ENCODE peak calls at places on chromosomes 11 and 22, in four cellular contexts. One of them, this sample, is unnamed.

GRCh38 chr11:119323532-119324033 is 6.7 kb upstream of the MCAM start:
- DNase-seq in GM12878: peak; percentile 37
- DNase-seq in HepG2: peak; percentile 46
- DNase-seq in A549: no peak
- DNase-seq in this sample: peak; percentile 86

GRCh38 chr22:25437414-25438160 is 126.9 kb upstream of the GRK3 start:
- DNase-seq in HepG2: no peak
- DNase-seq in GM12878: no peak
- DNase-seq in A549: no peak
- DNase-seq in this sample: no peak

GRCh38 chr11:110971110-110971509 is 258.9 kb upstream of the ARHGAP20 start:
- DNase-seq in HepG2: no peak
- DNase-seq in A549: no peak
- DNase-seq in GM12878: no peak
- DNase-seq in this sample: no peak

GRCh38 chr11:57901756-57902155 is 121.9 kb upstream of the OR9Q1 start:
- DNase-seq in A549: no peak
- DNase-seq in GM12878: no peak
- DNase-seq in HepG2: no peak
- DNase-seq in this sample: no peak

GRCh38 chr11:94417386-94417987 is 16.3 kb upstream of the GPR83 start:
- DNase-seq in HepG2: peak; percentile 25
- DNase-seq in GM12878: no peak
- DNase-seq in A549: no peak
- DNase-seq in this sample: peak; percentile 26

GRCh38 chr11:111521132-111521531 is 6.6 kb downstream of the HOATZ start:
- DNase-seq in GM12878: no peak
- DNase-seq in A549: no peak
- DNase-seq in HepG2: no peak
- DNase-seq in this sample: no peak

GRCh38 chr22:49976439-49977175 is 16.0 kb downstream of the PIM3 start:
- DNase-seq in HepG2: no peak
- DNase-seq in A549: no peak
- DNase-seq in GM12878: peak; percentile 67
- DNase-seq in this sample: peak; percentile 28

GRCh38 chr11:108790501-108791299 is 125.8 kb downstream of the DDX10 start:
- DNase-seq in GM12878: peak; percentile 8
- DNase-seq in HepG2: no peak
- DNase-seq in A549: no peak
- DNase-seq in this sample: no peak

GRCh38 chr11:606245-606644 is 9.5 kb downstream of the IRF7 start:
- DNase-seq in GM12878: no peak
- DNase-seq in A549: no peak
- DNase-seq in HepG2: no peak
- DNase-seq in this sample: peak; percentile 92

GRCh38 chr11:118851970-118852369 is 31.7 kb upstream of the CXCR5 start:
- DNase-seq in GM12878: peak; percentile 51
- DNase-seq in HepG2: no peak
- DNase-seq in A549: no peak
- DNase-seq in this sample: no peak

GRCh38 chr11:125441648-125442410 is 54.2 kb downstream of the FEZ1 start:
- DNase-seq in HepG2: no peak
- DNase-seq in GM12878: no peak
- DNase-seq in A549: no peak
- DNase-seq in this sample: no peak

GRCh38 chr11:111378773-111379499 is at the start of gene POU2AF1:
- DNase-seq in A549: no peak
- DNase-seq in GM12878: peak; percentile 82
- DNase-seq in HepG2: no peak
- DNase-seq in this sample: no peak

GRCh38 chr11:70067591-70068341 is 10.4 kb upstream of the ANO1 start:
- DNase-seq in GM12878: no peak
- DNase-seq in HepG2: no peak
- DNase-seq in A549: no peak
- DNase-seq in this sample: peak; percentile 30

GRCh38 chr11:69682681-69683326 is 7.7 kb upstream of the LTO1 start:
- DNase-seq in GM12878: no peak
- DNase-seq in A549: no peak
- DNase-seq in HepG2: no peak
- DNase-seq in this sample: no peak

GRCh38 chr11:86565787-86566186 is 106.6 kb downstream of the ME3 start:
- DNase-seq in HepG2: no peak
- DNase-seq in GM12878: no peak
- DNase-seq in A549: no peak
- DNase-seq in this sample: no peak

GRCh38 chr22:25875461-25875860 is 133.5 kb downstream of the MYO18B start:
- DNase-seq in GM12878: no peak
- DNase-seq in A549: no peak
- DNase-seq in HepG2: no peak
- DNase-seq in this sample: no peak

GRCh38 chr22:31818481-31819392 is 64.9 kb downstream of the DEPDC5 start:
- DNase-seq in HepG2: no peak
- DNase-seq in A549: no peak
- DNase-seq in GM12878: no peak
- DNase-seq in this sample: no peak

GRCh38 chr22:33247758-33248157 is 189.6 kb upstream of the SYN3 start:
- DNase-seq in HepG2: no peak
- DNase-seq in GM12878: peak; percentile 81
- DNase-seq in A549: no peak
- DNase-seq in this sample: no peak

GRCh38 chr11:7683571-7683970 is 10.3 kb upstream of the CYB5R2 start:
- DNase-seq in A549: no peak
- DNase-seq in HepG2: no peak
- DNase-seq in GM12878: no peak
- DNase-seq in this sample: no peak

GRCh38 chr22:19361501-19362103 is 69.9 kb downstream of the HIRA start:
- DNase-seq in HepG2: no peak
- DNase-seq in GM12878: peak; percentile 82
- DNase-seq in A549: no peak
- DNase-seq in this sample: no peak

GRCh38 chr11:96122601-96123044 is 198.7 kb upstream of the MTMR2 start:
- DNase-seq in GM12878: no peak
- DNase-seq in A549: no peak
- DNase-seq in HepG2: no peak
- DNase-seq in this sample: no peak

GRCh38 chr11:22787565-22788162 is 41.9 kb downstream of the SVIP start:
- DNase-seq in A549: peak; percentile 8
- DNase-seq in GM12878: no peak
- DNase-seq in HepG2: peak; percentile 45
- DNase-seq in this sample: peak; percentile 46

GRCh38 chr11:132115454-132115853 is 745.0 kb downstream of the NTM start:
- DNase-seq in GM12878: no peak
- DNase-seq in HepG2: no peak
- DNase-seq in A549: no peak
- DNase-seq in this sample: no peak

GRCh38 chr22:30044369-30044768 is 35.9 kb upstream of the HORMAD2 start:
- DNase-seq in GM12878: no peak
- DNase-seq in A549: no peak
- DNase-seq in HepG2: peak; percentile 34
- DNase-seq in this sample: peak; percentile 45

GRCh38 chr22:28018461-28018927 is 99.4 kb upstream of the PITPNB start:
- DNase-seq in HepG2: no peak
- DNase-seq in A549: no peak
- DNase-seq in GM12878: no peak
- DNase-seq in this sample: no peak

GRCh38 chr22:21947040-21948014 is 5.3 kb downstream of the PPM1F start:
- DNase-seq in HepG2: peak; percentile 27
- DNase-seq in A549: no peak
- DNase-seq in GM12878: no peak
- DNase-seq in this sample: peak; percentile 57

GRCh38 chr11:15969701-15970329 is 386.5 kb downstream of the SOX6 start:
- DNase-seq in HepG2: no peak
- DNase-seq in A549: no peak
- DNase-seq in GM12878: peak; percentile 35
- DNase-seq in this sample: no peak

GRCh38 chr11:113649311-113649710 is 56.8 kb downstream of the TMPRSS5 start:
- DNase-seq in GM12878: no peak
- DNase-seq in A549: no peak
- DNase-seq in HepG2: no peak
- DNase-seq in this sample: no peak

GRCh38 chr22:22802346-22802970 is 85.2 kb upstream of the IGLL5 start:
- DNase-seq in HepG2: no peak
- DNase-seq in A549: no peak
- DNase-seq in GM12878: no peak
- DNase-seq in this sample: no peak

GRCh38 chr11:66332371-66333219 is 3.6 kb downstream of the RIN1 start:
- DNase-seq in A549: no peak
- DNase-seq in GM12878: no peak
- DNase-seq in HepG2: no peak
- DNase-seq in this sample: peak; percentile 12

GRCh38 chr11:119377112-119377901 is 4.2 kb downstream of the USP2 start:
- DNase-seq in HepG2: no peak
- DNase-seq in GM12878: no peak
- DNase-seq in A549: no peak
- DNase-seq in this sample: peak; percentile 8

GRCh38 chr11:130474637-130475400 is 26.4 kb downstream of the ADAMTS15 start:
- DNase-seq in GM12878: no peak
- DNase-seq in HepG2: no peak
- DNase-seq in A549: no peak
- DNase-seq in this sample: peak; percentile 9

GRCh38 chr11:100525197-100525596 is 161.9 kb upstream of the ARHGAP42 start:
- DNase-seq in A549: no peak
- DNase-seq in HepG2: no peak
- DNase-seq in GM12878: no peak
- DNase-seq in this sample: no peak

GRCh38 chr11:100525635-100526034 is 161.5 kb upstream of the ARHGAP42 start:
- DNase-seq in A549: no peak
- DNase-seq in GM12878: no peak
- DNase-seq in HepG2: no peak
- DNase-seq in this sample: no peak

DNA sequence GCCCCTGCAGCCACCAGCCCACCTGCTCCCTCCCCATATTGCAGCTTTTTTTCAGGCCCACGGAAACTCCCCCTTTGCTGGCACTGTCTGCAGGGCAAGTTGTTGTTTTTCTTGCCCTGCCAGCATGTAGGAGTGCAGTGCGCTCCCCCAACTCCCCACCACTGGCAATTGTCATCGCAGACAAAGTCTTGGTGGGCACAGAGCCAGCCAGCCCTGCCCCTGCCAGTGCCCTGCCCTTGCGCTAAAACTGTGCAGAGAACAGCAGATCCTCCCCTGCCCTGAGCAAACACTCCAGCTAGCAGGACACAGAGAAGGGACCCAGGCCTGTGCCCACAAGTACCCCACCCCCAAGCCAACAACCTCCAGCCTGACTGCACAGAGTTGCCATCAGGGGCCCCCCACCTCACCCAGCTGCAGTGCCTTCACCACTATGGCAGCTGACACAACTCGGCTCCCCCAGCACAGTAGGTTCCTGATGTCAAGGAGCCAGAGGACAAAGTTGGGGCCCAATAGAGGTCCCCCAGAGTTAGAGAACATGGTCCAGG is 158.1 kb upstream of the ARHGAP42 start:
- DNase-seq in HepG2: no peak
- DNase-seq in A549: no peak
- DNase-seq in GM12878: no peak
- DNase-seq in this sample: no peak
- TF ChIP-seq PBX3 in HepG2: no peak
- TF ChIP-seq PBX3 in A549: no peak
- TF ChIP-seq PBX3 in GM12878: no peak
- TF ChIP-seq PBX3 in this sample: no peak

GRCh38 chr11:64725601-64726139 is 2.7 kb upstream of the NRXN2 start:
- DNase-seq in GM12878: no peak
- DNase-seq in A549: no peak
- DNase-seq in HepG2: no peak
- DNase-seq in this sample: no peak

GRCh38 chr11:64722141-64723050 is 601 bp downstream of the NRXN2 start:
- DNase-seq in A549: no peak
- DNase-seq in HepG2: no peak
- DNase-seq in GM12878: no peak
- DNase-seq in this sample: peak; percentile 72

GRCh38 chr11:64724863-64725535 is 2.0 kb upstream of the NRXN2 start:
- DNase-seq in A549: no peak
- DNase-seq in GM12878: no peak
- DNase-seq in HepG2: peak; percentile 56
- DNase-seq in this sample: no peak

GRCh38 chr11:64723117-64723906 is at the start of gene NRXN2:
- DNase-seq in A549: peak; percentile 98
- DNase-seq in HepG2: peak; percentile 34
- DNase-seq in GM12878: peak; percentile 48
- DNase-seq in this sample: peak; percentile 97

GRCh38 chr11:64723907-64724862 is 1.2 kb upstream of the NRXN2 start:
- DNase-seq in A549: no peak
- DNase-seq in GM12878: no peak
- DNase-seq in HepG2: no peak
- DNase-seq in this sample: peak; percentile 62
- TF ChIP-seq PBX3 in A549: no peak
- TF ChIP-seq PBX3 in GM12878: no peak
- TF ChIP-seq PBX3 in HepG2: no peak
- TF ChIP-seq PBX3 in this sample: no peak

DNA sequence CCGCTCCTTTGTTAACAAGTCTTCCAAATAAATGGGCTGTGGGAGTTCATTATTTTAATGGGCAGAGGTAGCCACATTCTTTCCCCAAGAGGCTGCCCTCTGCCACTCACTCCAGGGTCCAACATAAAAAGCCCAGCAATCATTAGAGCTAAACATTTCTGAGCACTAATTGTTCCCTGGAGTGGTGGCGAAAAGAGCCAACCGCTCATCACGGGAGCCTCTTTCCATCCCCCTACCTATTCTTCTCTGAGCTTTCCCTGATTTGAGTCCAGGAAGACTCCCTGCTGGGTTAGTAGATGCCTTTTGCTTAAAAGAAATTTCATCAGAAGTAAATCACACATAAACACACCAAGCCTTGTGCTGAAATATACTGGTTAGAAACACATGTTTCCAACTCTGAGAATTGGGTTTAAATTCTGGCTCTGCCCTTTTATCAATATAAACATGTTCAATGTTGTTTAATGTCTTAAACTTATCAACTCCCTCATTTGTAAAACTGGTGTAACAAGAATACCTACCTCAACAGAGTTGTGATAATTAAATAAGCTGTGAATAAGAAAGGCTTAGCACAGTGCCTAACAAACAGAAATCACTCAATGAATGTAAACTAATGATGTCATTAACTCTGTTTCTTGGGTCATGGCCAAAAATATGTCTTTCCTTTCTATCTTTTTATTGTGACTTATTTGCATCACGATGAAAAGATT is at the start of gene OR5A2:
- DNase-seq in HepG2: no peak
- DNase-seq in A549: no peak
- DNase-seq in GM12878: no peak
- DNase-seq in this sample: no peak
- TF ChIP-seq PBX3 in HepG2: no peak
- TF ChIP-seq PBX3 in A549: no peak
- TF ChIP-seq PBX3 in GM12878: no peak
- TF ChIP-seq PBX3 in this sample: no peak

GRCh38 chr22:46443850-46444389 is 93.5 kb downstream of the CELSR1 start:
- DNase-seq in HepG2: peak; percentile 21
- DNase-seq in GM12878: no peak
- DNase-seq in A549: no peak
- DNase-seq in this sample: no peak
- TF ChIP-seq PBX3 in HepG2: no peak
- TF ChIP-seq PBX3 in GM12878: no peak
- TF ChIP-seq PBX3 in A549: no peak
- TF ChIP-seq PBX3 in this sample: no peak

GRCh38 chr11:71097506-71098240 is 154.7 kb downstream of the SHANK2 start:
- DNase-seq in GM12878: no peak
- DNase-seq in HepG2: no peak
- DNase-seq in A549: no peak
- DNase-seq in this sample: no peak
- TF ChIP-seq PBX3 in GM12878: no peak
- TF ChIP-seq PBX3 in HepG2: no peak
- TF ChIP-seq PBX3 in A549: no peak
- TF ChIP-seq PBX3 in this sample: no peak

This sample was measured in SK-N-SH.